ENCODE peak calls at places on chromosomes 5 and 9, in seven cellular contexts. I, L, R, D, Y, G and Q are unnamed samples.

GRCh38 chr9:85960688-85961093 is 19.7 kb downstream of the NAA35 start:
- DNase-seq in Y (no peak), I (no peak), R (peak; percentile 21), G (peak; percentile 5), D (no peak), L (no peak), Q (no peak)

GRCh38 chr5:40688127-40688756 is 8.5 kb downstream of the PTGER4 start:
- DNase-seq in I (peak; percentile 85), R (peak; percentile 94), L (peak; percentile 85), D (peak; percentile 88), Y (peak; percentile 76), G (peak; percentile 85), Q (peak; percentile 93)

GRCh38 chr9:133163559-133164208 is at the start of gene GBGT1:
- DNase-seq in I (no peak), L (peak; percentile 63), D (peak; percentile 70), R (peak; percentile 55), Y (peak; percentile 79), G (peak; percentile 61), Q (peak; percentile 65)

GRCh38 chr5:73783823-73784222 is 157.8 kb downstream of the ARHGEF28 start:
- DNase-seq in Y (no peak), L (no peak), D (no peak), I (no peak), R (peak; percentile 48), G (no peak), Q (no peak)

GRCh38 chr9:92196909-92197308 is 81.7 kb upstream of the SPTLC1 start:
- DNase-seq in D (peak; percentile 70), I (no peak), R (no peak), Y (no peak), L (no peak), G (no peak), Q (no peak)

GRCh38 chr9:123541441-123541840 is 185.4 kb downstream of the CRB2 start:
- DNase-seq in Y (no peak), G (peak; percentile 30), L (no peak), D (no peak), R (no peak), I (no peak), Q (no peak)

GRCh38 chr5:53260446-53260845 is 150.9 kb upstream of the MOCS2 start:
- DNase-seq in L (no peak), Y (no peak), R (no peak), D (no peak), G (no peak), I (no peak), Q (no peak)

GRCh38 chr9:105333076-105333475 is 88.6 kb downstream of the SLC44A1 start:
- DNase-seq in G (no peak), Y (no peak), L (no peak), D (no peak), I (no peak), R (no peak), Q (no peak)

GRCh38 chr9:131310833-131311554 is 21.5 kb downstream of the PLPP7 start:
- DNase-seq in G (peak; percentile 12), D (peak; percentile 19), I (no peak), L (no peak), R (no peak), Y (peak; percentile 68), Q (no peak)

GRCh38 chr9:137550241-137550621 is at the start of gene PNPLA7:
- DNase-seq in Y (peak; percentile 90), G (peak; percentile 98), I (peak; percentile 49), D (peak; percentile 95), L (peak; percentile 87), R (peak; percentile 62), Q (peak; percentile 89)

GRCh38 chr5:124315746-124316415 is 430.6 kb downstream of the ZNF608 start:
- DNase-seq in G (no peak), Y (no peak), D (peak; percentile 5), I (no peak), L (no peak), R (no peak), Q (no peak)

GRCh38 chr5:149745-150450 is 41.4 kb upstream of the LRRC14B start:
- DNase-seq in I (no peak), Y (no peak), G (no peak), L (no peak), D (no peak), R (no peak), Q (no peak)

GRCh38 chr9:81146684-81147337 is 542.5 kb downstream of the TLE1 start:
- DNase-seq in I (no peak), R (no peak), D (no peak), G (peak; percentile 25), Y (no peak), L (no peak), Q (no peak)

GRCh38 chr9:104028827-104029226 is 65.3 kb upstream of the SMC2 start:
- DNase-seq in I (no peak), D (no peak), R (no peak), Y (no peak), L (no peak), G (no peak), Q (no peak)

DNA sequence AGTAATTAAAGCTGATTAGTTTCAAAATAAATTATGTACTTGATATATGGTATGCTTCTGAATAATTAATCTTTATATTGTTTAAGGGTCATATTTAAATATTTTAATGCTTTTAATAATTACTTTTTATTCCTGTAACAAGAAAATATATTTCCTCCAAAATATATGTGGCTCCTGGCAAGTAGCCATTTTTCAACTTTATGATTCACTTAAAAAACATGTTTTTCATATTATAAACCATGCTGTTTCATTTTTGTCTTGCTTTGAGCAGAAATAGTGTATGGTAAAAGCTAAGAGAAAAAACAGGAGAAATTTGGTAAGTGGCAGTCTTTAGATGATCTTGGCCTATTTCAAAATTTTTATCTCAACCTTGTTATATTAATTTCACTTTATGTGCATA is 14.6 kb downstream of the SPATA9 start:
- DNase-seq in D (no peak), I (no peak), G (no peak), R (peak; percentile 46), Y (no peak), L (no peak), Q (no peak)
- TF ChIP-seq POLR2A in D (no peak), I (no peak), G (no peak), R (no peak), Y (no peak), L (no peak), Q (no peak)

GRCh38 chr5:181224390-181225234 is 1.5 kb downstream of the TRIM41 start:
- DNase-seq in R (no peak), Y (no peak), D (no peak), L (no peak), I (no peak), G (no peak), Q (no peak)

GRCh38 chr5:181222630-181223040 is 446 bp upstream of the TRIM41 start:
- DNase-seq in Y (no peak), L (no peak), I (no peak), R (no peak), G (no peak), D (no peak), Q (no peak)

GRCh38 chr5:181223729-181224389 is 778 bp downstream of the TRIM41 start:
- DNase-seq in L (no peak), G (peak; percentile 43), R (no peak), I (no peak), D (peak; percentile 55), Y (peak; percentile 70), Q (no peak)

GRCh38 chr5:181221792-181222629 is 1.1 kb upstream of the TRIM41 start:
- DNase-seq in Y (peak; percentile 92), D (peak; percentile 93), G (peak; percentile 95), L (peak; percentile 96), I (peak; percentile 93), R (peak; percentile 97), Q (peak; percentile 100)

DNA sequence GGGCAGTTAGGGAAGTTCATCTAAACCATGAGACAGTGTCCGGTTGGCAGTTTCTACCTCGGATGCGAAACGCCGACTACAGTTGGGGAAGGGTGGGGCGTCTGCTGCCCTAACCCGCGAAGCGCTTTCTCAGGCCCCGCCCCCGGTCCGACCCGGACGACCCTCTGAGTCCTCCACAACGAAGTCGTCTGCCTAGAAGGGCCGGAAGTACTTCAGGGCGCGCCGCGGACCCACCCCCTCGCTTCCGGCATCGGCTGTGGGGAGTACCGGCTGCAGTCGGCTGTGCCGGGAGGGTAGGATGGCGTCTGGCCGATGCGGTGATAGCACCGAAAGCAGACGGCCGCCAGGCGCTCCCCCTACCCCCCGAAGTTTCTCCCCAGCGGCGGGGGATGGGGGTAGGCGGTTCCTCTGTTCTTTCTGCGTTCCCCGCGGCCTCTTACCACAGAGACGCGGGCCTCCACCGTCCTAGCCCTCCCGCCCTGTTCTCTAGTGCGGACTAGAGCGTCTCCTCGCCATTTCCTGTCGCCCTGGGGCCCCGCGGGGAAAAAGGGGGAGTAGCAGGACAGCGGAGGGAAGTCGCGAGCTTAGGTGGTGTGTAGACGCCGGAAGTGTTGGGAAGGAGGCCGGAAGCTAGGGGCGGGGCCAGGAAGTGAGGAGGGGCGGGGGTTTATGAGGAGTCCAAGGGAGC is at the start of gene TRIM41:
- DNase-seq in I (peak; percentile 96), L (peak; percentile 99), Y (peak; percentile 100), R (peak; percentile 98), G (peak; percentile 98), D (peak; percentile 97), Q (peak; percentile 96)
- TF ChIP-seq POLR2A in I (peak; percentile 52), L (no peak), Y (no peak), R (no peak), G (peak; percentile 89), D (peak; percentile 81), Q (peak; percentile 84)

DNA sequence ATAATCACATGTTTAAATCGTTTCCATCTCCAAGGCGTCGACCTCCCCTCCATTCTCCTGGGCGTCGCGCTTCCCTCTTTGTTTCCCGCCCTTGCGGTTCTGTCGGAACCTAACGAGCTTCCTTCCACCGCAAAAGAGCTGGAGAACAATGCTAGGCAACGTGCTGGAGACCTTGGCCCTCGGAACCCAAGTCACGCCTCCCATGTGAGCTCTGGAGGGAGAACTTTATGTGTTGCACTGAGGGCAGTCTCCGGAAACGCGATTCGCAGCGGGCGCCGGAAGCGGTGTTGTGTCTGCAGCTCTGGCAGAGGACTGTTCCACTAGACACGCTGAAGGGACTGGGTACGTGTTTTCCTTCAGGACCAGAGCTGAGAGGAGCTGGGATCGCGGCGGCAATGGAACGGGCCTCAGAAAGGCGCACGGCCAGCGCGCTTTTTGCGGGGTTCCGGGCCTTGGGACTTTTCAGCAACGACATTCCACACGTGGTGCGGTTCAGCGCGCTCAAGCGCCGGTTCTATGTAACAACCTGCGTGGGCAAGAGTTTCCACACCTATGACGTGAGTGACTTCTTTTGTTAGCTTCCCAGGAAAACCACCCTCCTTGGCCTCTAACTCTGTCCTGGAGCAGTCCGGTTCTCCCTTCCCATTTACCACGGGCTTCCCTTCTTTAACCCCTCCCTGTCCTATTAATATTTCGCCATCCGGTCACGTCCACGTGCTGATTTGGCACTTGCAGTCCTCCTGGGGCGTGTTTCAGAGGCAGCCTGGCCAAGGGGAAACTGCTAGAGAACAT is at the start of gene WDR36:
- DNase-seq in Y (peak; percentile 92), D (peak; percentile 92), R (peak; percentile 91), L (peak; percentile 82), G (peak; percentile 87), I (peak; percentile 91), Q (peak; percentile 80)
- TF ChIP-seq POLR2A in Y (no peak), D (peak; percentile 39), R (peak; percentile 58), L (no peak), G (peak; percentile 49), I (peak; percentile 66), Q (peak; percentile 21)

GRCh38 chr9:127877566-127877998 is at the start of gene AK1:
- DNase-seq in D (peak; percentile 85), R (peak; percentile 63), Y (peak; percentile 89), I (no peak), L (peak; percentile 76), G (peak; percentile 88), Q (peak; percentile 72)
- TF ChIP-seq POLR2A in D (peak; percentile 58), R (peak; percentile 86), Y (no peak), I (peak; percentile 49), L (peak; percentile 56), G (peak; percentile 86), Q (no peak)

GRCh38 chr5:145506451-145506850 is 328.7 kb downstream of the PRELID2 start:
- DNase-seq in L (no peak), R (no peak), I (no peak), D (no peak), Y (no peak), G (no peak), Q (no peak)
- TF ChIP-seq POLR2A in L (no peak), R (no peak), I (no peak), D (no peak), Y (no peak), G (no peak), Q (no peak)

GRCh38 chr9:128690684-128691034 is 1.6 kb downstream of the SET start:
- DNase-seq in L (no peak), Y (no peak), G (no peak), D (no peak), R (no peak), I (no peak), Q (no peak)
- TF ChIP-seq POLR2A in L (no peak), Y (no peak), G (no peak), D (no peak), R (no peak), I (no peak), Q (no peak)